ENCODE peak calls at places on chromosomes 1 and 21, in eight cellular contexts. One of them, this sample, is unnamed.
A peak's percentile ranks its signal among the peaks of the same experiment; 100 is the strongest.

GRCh38 chr21:34004984-34005383 is 68.4 kb upstream of the MRPS6 start:
- DNase-seq in aorta: no peak
- DNase-seq in activated CD4-positive, alpha-beta T cell treated with anti-CD3 and anti-CD28 coated beads for 48 hours: no peak
- DNase-seq in CD8-positive, alpha-beta memory T cell: no peak
- DNase-seq in WTC11: no peak
- DNase-seq in ACHN: no peak
- DNase-seq in right lobe of liver: no peak
- DNase-seq in EH: no peak
- DNase-seq in this sample: no peak

GRCh38 chr1:29292344-29292743 is 56.0 kb downstream of the PTPRU start:
- DNase-seq in activated CD4-positive, alpha-beta T cell treated with anti-CD3 and anti-CD28 coated beads for 48 hours: no peak
- DNase-seq in CD8-positive, alpha-beta memory T cell: no peak
- DNase-seq in ACHN: no peak
- DNase-seq in WTC11: no peak
- DNase-seq in right lobe of liver: no peak
- DNase-seq in aorta: no peak
- DNase-seq in EH: no peak
- DNase-seq in this sample: no peak

GRCh38 chr1:208951908-208952307 is 631.6 kb upstream of the CAMK1G start:
- DNase-seq in WTC11: no peak
- DNase-seq in aorta: no peak
- DNase-seq in ACHN: no peak
- DNase-seq in CD8-positive, alpha-beta memory T cell: no peak
- DNase-seq in right lobe of liver: no peak
- DNase-seq in activated CD4-positive, alpha-beta T cell treated with anti-CD3 and anti-CD28 coated beads for 48 hours: no peak
- DNase-seq in EH: peak; percentile 78
- DNase-seq in this sample: no peak

GRCh38 chr1:91843843-91844242 is 42.1 kb downstream of the TGFBR3 start:
- DNase-seq in right lobe of liver: no peak
- DNase-seq in ACHN: no peak
- DNase-seq in CD8-positive, alpha-beta memory T cell: no peak
- DNase-seq in EH: no peak
- DNase-seq in WTC11: no peak
- DNase-seq in aorta: no peak
- DNase-seq in activated CD4-positive, alpha-beta T cell treated with anti-CD3 and anti-CD28 coated beads for 48 hours: no peak
- DNase-seq in this sample: no peak

GRCh38 chr1:158793604-158794003 is 12.6 kb upstream of the OR6N2 start:
- DNase-seq in WTC11: peak; percentile 58
- DNase-seq in right lobe of liver: no peak
- DNase-seq in CD8-positive, alpha-beta memory T cell: no peak
- DNase-seq in activated CD4-positive, alpha-beta T cell treated with anti-CD3 and anti-CD28 coated beads for 48 hours: peak; percentile 51
- DNase-seq in EH: no peak
- DNase-seq in ACHN: peak; percentile 25
- DNase-seq in aorta: no peak
- DNase-seq in this sample: no peak

GRCh38 chr1:54593571-54594160 is 29.7 kb downstream of the FAM151A start:
- DNase-seq in EH: no peak
- DNase-seq in CD8-positive, alpha-beta memory T cell: no peak
- DNase-seq in right lobe of liver: no peak
- DNase-seq in aorta: no peak
- DNase-seq in WTC11: no peak
- DNase-seq in ACHN: no peak
- DNase-seq in activated CD4-positive, alpha-beta T cell treated with anti-CD3 and anti-CD28 coated beads for 48 hours: no peak
- DNase-seq in this sample: no peak

GRCh38 chr1:34009340-34009975 is 145.6 kb downstream of the HMGB4 start:
- DNase-seq in WTC11: no peak
- DNase-seq in activated CD4-positive, alpha-beta T cell treated with anti-CD3 and anti-CD28 coated beads for 48 hours: no peak
- DNase-seq in right lobe of liver: no peak
- DNase-seq in aorta: no peak
- DNase-seq in CD8-positive, alpha-beta memory T cell: no peak
- DNase-seq in EH: peak; percentile 35
- DNase-seq in ACHN: no peak
- DNase-seq in this sample: no peak

GRCh38 chr1:29236993-29237905 is 927 bp downstream of the PTPRU start:
- DNase-seq in aorta: peak; percentile 88
- DNase-seq in activated CD4-positive, alpha-beta T cell treated with anti-CD3 and anti-CD28 coated beads for 48 hours: peak; percentile 18
- DNase-seq in EH: peak; percentile 68
- DNase-seq in WTC11: peak; percentile 49
- DNase-seq in ACHN: peak; percentile 6
- DNase-seq in right lobe of liver: peak; percentile 72
- DNase-seq in CD8-positive, alpha-beta memory T cell: peak; percentile 10
- DNase-seq in this sample: peak; percentile 34

GRCh38 chr1:24790490-24790889 is 45.2 kb downstream of the CLIC4 start:
- DNase-seq in activated CD4-positive, alpha-beta T cell treated with anti-CD3 and anti-CD28 coated beads for 48 hours: no peak
- DNase-seq in right lobe of liver: peak; percentile 77
- DNase-seq in aorta: no peak
- DNase-seq in WTC11: no peak
- DNase-seq in ACHN: no peak
- DNase-seq in EH: no peak
- DNase-seq in CD8-positive, alpha-beta memory T cell: no peak
- DNase-seq in this sample: no peak

GRCh38 chr1:112797221-112797620 is 82.1 kb upstream of the PPM1J start:
- DNase-seq in CD8-positive, alpha-beta memory T cell: no peak
- DNase-seq in right lobe of liver: no peak
- DNase-seq in WTC11: no peak
- DNase-seq in activated CD4-positive, alpha-beta T cell treated with anti-CD3 and anti-CD28 coated beads for 48 hours: no peak
- DNase-seq in EH: no peak
- DNase-seq in ACHN: no peak
- DNase-seq in aorta: no peak
- DNase-seq in this sample: no peak

GRCh38 chr1:228198977-228199590 is 8.8 kb upstream of the OBSCN start:
- DNase-seq in ACHN: peak; percentile 28
- DNase-seq in EH: peak; percentile 28
- DNase-seq in WTC11: no peak
- DNase-seq in activated CD4-positive, alpha-beta T cell treated with anti-CD3 and anti-CD28 coated beads for 48 hours: no peak
- DNase-seq in aorta: no peak
- DNase-seq in right lobe of liver: no peak
- DNase-seq in CD8-positive, alpha-beta memory T cell: no peak
- DNase-seq in this sample: no peak

GRCh38 chr1:114660250-114660649 is 9.6 kb downstream of the DENND2C start:
- DNase-seq in aorta: no peak
- DNase-seq in ACHN: no peak
- DNase-seq in right lobe of liver: no peak
- DNase-seq in activated CD4-positive, alpha-beta T cell treated with anti-CD3 and anti-CD28 coated beads for 48 hours: no peak
- DNase-seq in WTC11: no peak
- DNase-seq in CD8-positive, alpha-beta memory T cell: no peak
- DNase-seq in EH: no peak
- DNase-seq in this sample: no peak